ENCODE peak calls at places on chromosomes 13 and 19, in six cellular contexts. T, G, J, R, C and K are unnamed samples.

GRCh38 chr13:82739881-82740280 is 1142.4 kb downstream of the SLITRK1 start:
- DNase-seq in T (peak; percentile 25), G (no peak), J (no peak), R (peak; percentile 12), C (no peak), K (no peak)

GRCh38 chr19:7916137-7916907 is 1.7 kb downstream of the TGFBR3L start:
- DNase-seq in T (no peak), G (no peak), J (no peak), R (no peak), C (no peak), K (peak; percentile 77)

GRCh38 chr19:6172074-6172863 is 36.8 kb downstream of the ACSBG2 start:
- DNase-seq in T (no peak), G (no peak), J (no peak), R (no peak), C (no peak), K (no peak)

GRCh38 chr19:48806518-48806817 is 4.4 kb downstream of the BCAT2 start:
- DNase-seq in T (peak; percentile 45), G (peak; percentile 41), J (no peak), R (no peak), C (peak; percentile 79), K (no peak)

GRCh38 chr19:52398091-52398461 is 427 bp downstream of the ZNF528 start:
- DNase-seq in T (peak; percentile 3), G (peak; percentile 6), J (peak; percentile 11), R (peak; percentile 1), C (no peak), K (no peak)

GRCh38 chr19:40080289-40080688 is 10.5 kb downstream of the ZNF780A start:
- DNase-seq in T (no peak), G (no peak), J (no peak), R (no peak), C (no peak), K (no peak)

GRCh38 chr13:22828081-22828480 is 352.7 kb upstream of the SGCG start:
- DNase-seq in T (no peak), G (no peak), J (peak; percentile 17), R (peak; percentile 2), C (peak; percentile 13), K (no peak)

GRCh38 chr19:19461671-19462622 is 53.4 kb downstream of the TSSK6 start:
- DNase-seq in T (no peak), G (no peak), J (peak; percentile 44), R (no peak), C (peak; percentile 38), K (no peak)

GRCh38 chr13:46165485-46166220 is 16.3 kb downstream of the LCP1 start:
- DNase-seq in T (peak; percentile 48), G (no peak), J (peak; percentile 60), R (no peak), C (no peak), K (peak; percentile 81)

GRCh38 chr13:87884874-87885273 is 213.7 kb downstream of the SLITRK5 start:
- DNase-seq in T (no peak), G (peak; percentile 1), J (peak; percentile 64), R (peak; percentile 2), C (no peak), K (no peak)

GRCh38 chr19:35351441-35352176 is 3.9 kb downstream of the FFAR1 start:
- DNase-seq in T (no peak), G (no peak), J (no peak), R (no peak), C (no peak), K (peak; percentile 21)

GRCh38 chr19:40413291-40413994 is at the start of gene PRX:
- DNase-seq in T (no peak), G (no peak), J (no peak), R (no peak), C (peak; percentile 27), K (no peak)

GRCh38 chr19:46076951-46077814 is 36.4 kb upstream of the IGFL4 start:
- DNase-seq in T (peak; percentile 76), G (peak; percentile 92), J (peak; percentile 75), R (peak; percentile 79), C (peak; percentile 87), K (peak; percentile 84)

GRCh38 chr19:28847468-28847867 is 365.5 kb downstream of the UQCRFS1 start:
- DNase-seq in T (peak; percentile 14), G (no peak), J (no peak), R (peak; percentile 10), C (no peak), K (no peak)

GRCh38 chr13:99467764-99468163 is 33.5 kb upstream of the TM9SF2 start:
- DNase-seq in T (peak; percentile 75), G (peak; percentile 16), J (peak; percentile 68), R (peak; percentile 77), C (no peak), K (no peak)

GRCh38 chr19:19477705-19478383 is 37.5 kb downstream of the TSSK6 start:
- DNase-seq in T (no peak), G (no peak), J (no peak), R (no peak), C (no peak), K (no peak)

GRCh38 chr19:12987781-12988180 is 7.5 kb upstream of the NFIX start:
- DNase-seq in T (no peak), G (no peak), J (no peak), R (no peak), C (no peak), K (no peak)

GRCh38 chr19:41868120-41868988 is 8.3 kb downstream of the RPS19 start:
- DNase-seq in T (no peak), G (no peak), J (no peak), R (no peak), C (no peak), K (no peak)

GRCh38 chr19:4088975-4089374 is 22.3 kb upstream of the ZBTB7A start:
- DNase-seq in T (no peak), G (no peak), J (no peak), R (no peak), C (peak; percentile 55), K (no peak)

GRCh38 chr13:37225414-37226047 is 120.1 kb upstream of the CSNK1A1L start:
- DNase-seq in T (peak; percentile 34), G (no peak), J (peak; percentile 76), R (peak; percentile 62), C (no peak), K (no peak)

GRCh38 chr19:45876411-45877197 is 9.3 kb downstream of the IRF2BP1 start:
- DNase-seq in T (peak; percentile 24), G (no peak), J (peak; percentile 47), R (peak; percentile 16), C (peak; percentile 75), K (no peak)

GRCh38 chr13:45833663-45834062 is 17.9 kb downstream of the SIAH3 start:
- DNase-seq in T (no peak), G (peak; percentile 66), J (peak; percentile 77), R (peak; percentile 7), C (no peak), K (no peak)

GRCh38 chr13:114099918-114100445 is 32.4 kb downstream of the RASA3 start:
- DNase-seq in T (no peak), G (no peak), J (peak; percentile 59), R (peak; percentile 44), C (no peak), K (no peak)
- H3K27ac ChIP-seq in T (no peak overlapping the region), G (peak overlapping the region; percentile 62), J (no peak overlapping the region), R (peak overlapping the region; percentile 22), C (no peak overlapping the region), K (no peak overlapping the region)

DNA sequence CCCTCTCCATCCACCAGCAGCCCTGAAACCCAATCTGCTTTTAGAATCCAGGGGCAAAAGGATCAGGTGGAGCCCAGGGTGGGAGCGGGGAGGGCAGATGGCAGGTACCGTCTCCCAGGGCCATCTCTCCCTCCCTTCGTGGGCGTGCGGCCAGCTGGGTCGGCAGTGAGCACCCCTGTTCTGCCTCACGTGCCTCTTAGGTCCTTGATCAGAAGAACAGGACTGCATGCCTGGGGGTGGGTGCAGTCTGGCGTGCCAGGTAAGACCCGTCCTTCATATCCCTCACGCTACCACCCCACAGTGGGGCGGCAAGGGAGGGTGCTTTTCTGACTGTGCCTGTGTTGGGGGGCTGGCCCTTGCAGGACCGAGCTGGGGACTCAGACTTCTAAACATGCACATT is 2.0 kb downstream of the SLC8A2 start:
- DNase-seq in T (no peak), G (no peak), J (no peak), R (no peak), C (no peak), K (no peak)
- H3K27ac ChIP-seq in T (no peak overlapping the region), G (no peak overlapping the region), J (no peak overlapping the region), R (no peak overlapping the region), C (no peak overlapping the region), K (no peak overlapping the region)

GRCh38 chr13:77872995-77873394 is 45.6 kb downstream of the EDNRB start:
- DNase-seq in T (no peak), G (no peak), J (no peak), R (peak; percentile 35), C (no peak), K (no peak)
- H3K27ac ChIP-seq in T (no peak overlapping the region), G (no peak overlapping the region), J (no peak overlapping the region), R (peak overlapping the region; percentile 23), C (no peak overlapping the region), K (no peak overlapping the region)

DNA sequence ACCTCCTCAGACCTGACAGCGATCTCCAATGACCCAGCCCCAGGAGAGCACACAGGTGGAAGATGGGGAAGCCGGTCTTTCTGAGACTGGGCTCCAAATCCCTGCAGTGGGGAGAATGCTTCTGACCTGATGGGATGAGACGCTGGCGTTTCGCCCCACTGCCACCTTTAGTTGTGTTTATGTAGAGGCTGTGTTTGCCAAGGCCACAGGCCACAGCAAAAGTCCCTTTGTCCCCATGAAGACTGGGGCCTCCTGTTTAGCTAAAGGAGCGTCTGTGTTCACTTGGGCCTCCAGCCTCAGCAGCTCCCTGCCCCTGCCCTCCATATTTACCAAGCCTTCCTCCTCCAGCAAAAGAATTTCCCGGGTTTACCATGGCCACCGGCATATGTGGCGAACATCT is 10.4 kb upstream of the KLK14 start:
- DNase-seq in T (no peak), G (no peak), J (no peak), R (no peak), C (no peak), K (no peak)
- H3K27ac ChIP-seq in T (no peak overlapping the region), G (no peak overlapping the region), J (no peak overlapping the region), R (no peak overlapping the region), C (no peak overlapping the region), K (no peak overlapping the region)

DNA sequence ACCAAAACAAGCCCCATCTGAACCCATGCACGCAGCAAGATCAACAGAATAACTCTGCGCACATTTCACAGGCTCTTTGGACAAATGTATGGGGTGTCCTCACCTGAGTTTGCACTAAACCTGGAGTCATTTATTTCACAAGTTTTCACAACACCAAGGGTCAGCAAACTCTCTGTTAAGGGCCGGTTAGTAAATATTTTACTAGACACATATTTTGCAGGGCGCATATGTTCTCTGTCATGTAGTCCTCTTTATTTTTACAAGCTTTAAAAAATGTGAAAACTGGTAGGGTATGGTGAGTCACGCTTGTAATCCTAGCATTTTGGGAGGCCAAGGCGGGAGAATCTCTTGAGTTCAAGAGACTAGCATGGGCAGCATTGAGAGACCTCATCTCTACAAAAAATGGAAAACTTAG is 45.5 kb upstream of the DPRX start:
- DNase-seq in T (no peak), G (no peak), J (no peak), R (no peak), C (no peak), K (no peak)
- H3K27ac ChIP-seq in T (no peak overlapping the region), G (no peak overlapping the region), J (no peak overlapping the region), R (no peak overlapping the region), C (no peak overlapping the region), K (no peak overlapping the region)